ENCODE peak calls at places on chromosomes 13 and 19, in seven cellular contexts. X is RWPE2, Q is brain microvascular endothelial cell, B is right atrium auricular region, Z is bronchial epithelial cell, N is BE2C, D is H1. F is an unnamed sample. For H3K36me3, the result is how much of the 10 kb centered on the place peaks cover.

GRCh38 chr13:24747248-24748151 is 16.5 kb upstream of the RNF17 start:
- DNase-seq in X (no peak), Q (no peak), B (no peak), Z (no peak), N (no peak), D (peak), F (no peak)

GRCh38 chr13:63636231-63636993 is 2220.8 kb upstream of the PCDH20 start:
- DNase-seq in X (no peak), Q (no peak), B (no peak), Z (no peak), N (peak), D (no peak), F (no peak)

GRCh38 chr19:39164289-39164688 is 32.5 kb upstream of the NCCRP1 start:
- DNase-seq in X (no peak), Q (no peak), B (no peak), Z (no peak), N (no peak), D (no peak), F (no peak)

GRCh38 chr13:55654243-55654642 is 1486.5 kb upstream of the PRR20A start:
- DNase-seq in X (no peak), Q (no peak), B (no peak), Z (no peak), N (no peak), D (no peak), F (no peak)

GRCh38 chr19:661427-662196 is 1.4 kb downstream of the RNF126 start:
- DNase-seq in X (no peak), Q (no peak), B (no peak), Z (no peak), N (no peak), D (no peak), F (no peak)

GRCh38 chr13:21458816-21459701 is at the start of gene ZDHHC20:
- DNase-seq in X (peak), Q (peak), B (peak), Z (peak), N (peak), D (peak), F (no peak)

GRCh38 chr13:43307921-43308433 is 284.6 kb downstream of the DNAJC15 start:
- DNase-seq in X (peak), Q (peak), B (peak), Z (peak), N (peak), D (no peak), F (no peak)

GRCh38 chr13:48866204-48866603 is 109.5 kb upstream of the FNDC3A start:
- DNase-seq in X (no peak), Q (no peak), B (no peak), Z (no peak), N (peak), D (no peak), F (no peak)

GRCh38 chr13:74442751-74443150 is 308.5 kb upstream of the KLF12 start:
- DNase-seq in X (no peak), Q (no peak), B (no peak), Z (peak), N (no peak), D (no peak), F (no peak)

GRCh38 chr19:45640849-45641273 is 1.7 kb upstream of the EML2 start:
- DNase-seq in X (no peak), Q (no peak), B (no peak), Z (peak), N (no peak), D (peak), F (no peak)

GRCh38 chr13:101523732-101524131 is 71.3 kb downstream of the ITGBL1 start:
- DNase-seq in X (no peak), Q (peak), B (peak), Z (peak), N (no peak), D (no peak), F (no peak)

GRCh38 chr13:98486412-98486811 is 90.5 kb downstream of the STK24 start:
- DNase-seq in X (no peak), Q (no peak), B (no peak), Z (no peak), N (no peak), D (no peak), F (no peak)

GRCh38 chr13:51501592-51502205 is 48.9 kb upstream of the INTS6 start:
- DNase-seq in X (no peak), Q (no peak), B (no peak), Z (peak), N (no peak), D (no peak), F (no peak)

GRCh38 chr13:83681547-83681946 is 200.7 kb downstream of the SLITRK1 start:
- DNase-seq in X (no peak), Q (no peak), B (no peak), Z (no peak), N (no peak), D (no peak), F (no peak)

GRCh38 chr13:113064000-113064533 is 41.5 kb upstream of the F7 start:
- DNase-seq in X (no peak), Q (no peak), B (no peak), Z (no peak), N (no peak), D (no peak), F (no peak)

GRCh38 chr19:19399733-19400438 is 5.6 kb upstream of the GATAD2A start:
- DNase-seq in X (no peak), Q (peak), B (no peak), Z (no peak), N (no peak), D (no peak), F (no peak)

GRCh38 chr13:66077286-66077685 is 1152.8 kb downstream of the PCDH9 start:
- DNase-seq in X (no peak), Q (no peak), B (no peak), Z (peak), N (no peak), D (no peak), F (no peak)

GRCh38 chr13:111508902-111509509 is 188.6 kb downstream of the TEX29 start:
- DNase-seq in X (peak), Q (no peak), B (peak), Z (no peak), N (no peak), D (no peak), F (no peak)

GRCh38 chr13:26618726-26619125 is 61.2 kb downstream of the WASF3 start:
- DNase-seq in X (no peak), Q (no peak), B (no peak), Z (no peak), N (no peak), D (no peak), F (no peak)

GRCh38 chr13:46062190-46062589 is 9.6 kb upstream of the ZC3H13 start:
- DNase-seq in X (no peak), Q (peak), B (no peak), Z (peak), N (no peak), D (no peak), F (no peak)

GRCh38 chr13:22311734-22312404 is 641.0 kb downstream of the FGF9 start:
- DNase-seq in X (no peak), Q (no peak), B (peak), Z (no peak), N (no peak), D (no peak), F (no peak)

GRCh38 chr19:18562086-18562485 is 4.4 kb downstream of the KXD1 start:
- DNase-seq in X (no peak), Q (no peak), B (peak), Z (no peak), N (no peak), D (no peak), F (no peak)

GRCh38 chr19:53906211-53907192 is 2.6 kb upstream of the CACNG7 start:
- DNase-seq in X (peak), Q (no peak), B (no peak), Z (no peak), N (peak), D (peak), F (no peak)

GRCh38 chr19:40443930-40444180 is 280 bp downstream of the SERTAD3 start:
- DNase-seq in X (no peak), Q (no peak), B (no peak), Z (no peak), N (no peak), D (no peak), F (no peak)

GRCh38 chr13:72805663-72806341 is 23.9 kb downstream of the PIBF1 start:
- DNase-seq in X (no peak), Q (no peak), B (no peak), Z (no peak), N (no peak), D (no peak), F (no peak)

GRCh38 chr19:1651061-1651547 is 1.3 kb downstream of the TCF3 start:
- DNase-seq in X (no peak), Q (no peak), B (no peak), Z (no peak), N (peak), D (peak), F (no peak)

GRCh38 chr13:67726979-67727378 is 496.8 kb upstream of the PCDH9 start:
- DNase-seq in X (no peak), Q (no peak), B (no peak), Z (no peak), N (peak), D (no peak), F (no peak)

GRCh38 chr13:113627136-113627535 is 30.9 kb downstream of the ATP4B start:
- DNase-seq in X (peak), Q (no peak), B (no peak), Z (no peak), N (no peak), D (no peak), F (no peak)

GRCh38 chr13:99721606-99722384 is 220.5 kb downstream of the TM9SF2 start:
- DNase-seq in X (no peak), Q (peak), B (no peak), Z (no peak), N (no peak), D (peak), F (no peak)

GRCh38 chr13:39945226-39945625 is 289.8 kb downstream of the COG6 start:
- DNase-seq in X (no peak), Q (no peak), B (no peak), Z (peak), N (no peak), D (no peak), F (no peak)

GRCh38 chr19:18701250-18701608 is 17.7 kb downstream of the CRTC1 start:
- DNase-seq in X (no peak), Q (no peak), B (no peak), Z (no peak), N (no peak), D (no peak), F (no peak)

GRCh38 chr13:113061271-113061625 is 44.3 kb upstream of the F7 start:
- DNase-seq in X (no peak), Q (no peak), B (no peak), Z (no peak), N (no peak), D (no peak), F (no peak)

GRCh38 chr13:40479196-40479845 is 187.1 kb downstream of the FOXO1 start:
- DNase-seq in X (no peak), Q (no peak), B (no peak), Z (no peak), N (no peak), D (no peak), F (no peak)

GRCh38 chr13:91537376-91537775 is 139.0 kb downstream of the GPC5 start:
- DNase-seq in X (no peak), Q (no peak), B (no peak), Z (no peak), N (no peak), D (no peak), F (no peak)

GRCh38 chr19:34555447-34555846 is 73.9 kb downstream of the WTIP start:
- DNase-seq in X (no peak), Q (peak), B (no peak), Z (peak), N (no peak), D (no peak), F (no peak)

GRCh38 chr19:55257461-55258411 is 1.1 kb downstream of the PPP6R1 start:
- DNase-seq in X (no peak), Q (peak), B (no peak), Z (no peak), N (no peak), D (peak), F (no peak)

GRCh38 chr13:32881792-32882175 is 134.4 kb upstream of the KL start:
- DNase-seq in X (no peak), Q (no peak), B (no peak), Z (peak), N (no peak), D (no peak), F (no peak)

GRCh38 chr19:6719540-6719861 is 949 bp downstream of the C3 start:
- DNase-seq in X (no peak), Q (no peak), B (no peak), Z (no peak), N (no peak), D (no peak), F (no peak)

GRCh38 chr19:2722541-2723344 is 1.6 kb upstream of the DIRAS1 start:
- DNase-seq in X (no peak), Q (peak), B (peak), Z (peak), N (peak), D (no peak), F (no peak)

GRCh38 chr19:2719910-2720776 is 1.0 kb downstream of the DIRAS1 start:
- DNase-seq in X (no peak), Q (peak), B (no peak), Z (no peak), N (no peak), D (peak), F (no peak)

GRCh38 chr19:2721570-2722540 is 683 bp upstream of the DIRAS1 start:
- DNase-seq in X (no peak), Q (no peak), B (no peak), Z (no peak), N (no peak), D (no peak), F (no peak)

GRCh38 chr19:2719232-2719735 is 1.9 kb downstream of the DIRAS1 start:
- DNase-seq in X (no peak), Q (no peak), B (no peak), Z (no peak), N (no peak), D (no peak), F (no peak)

DNA sequence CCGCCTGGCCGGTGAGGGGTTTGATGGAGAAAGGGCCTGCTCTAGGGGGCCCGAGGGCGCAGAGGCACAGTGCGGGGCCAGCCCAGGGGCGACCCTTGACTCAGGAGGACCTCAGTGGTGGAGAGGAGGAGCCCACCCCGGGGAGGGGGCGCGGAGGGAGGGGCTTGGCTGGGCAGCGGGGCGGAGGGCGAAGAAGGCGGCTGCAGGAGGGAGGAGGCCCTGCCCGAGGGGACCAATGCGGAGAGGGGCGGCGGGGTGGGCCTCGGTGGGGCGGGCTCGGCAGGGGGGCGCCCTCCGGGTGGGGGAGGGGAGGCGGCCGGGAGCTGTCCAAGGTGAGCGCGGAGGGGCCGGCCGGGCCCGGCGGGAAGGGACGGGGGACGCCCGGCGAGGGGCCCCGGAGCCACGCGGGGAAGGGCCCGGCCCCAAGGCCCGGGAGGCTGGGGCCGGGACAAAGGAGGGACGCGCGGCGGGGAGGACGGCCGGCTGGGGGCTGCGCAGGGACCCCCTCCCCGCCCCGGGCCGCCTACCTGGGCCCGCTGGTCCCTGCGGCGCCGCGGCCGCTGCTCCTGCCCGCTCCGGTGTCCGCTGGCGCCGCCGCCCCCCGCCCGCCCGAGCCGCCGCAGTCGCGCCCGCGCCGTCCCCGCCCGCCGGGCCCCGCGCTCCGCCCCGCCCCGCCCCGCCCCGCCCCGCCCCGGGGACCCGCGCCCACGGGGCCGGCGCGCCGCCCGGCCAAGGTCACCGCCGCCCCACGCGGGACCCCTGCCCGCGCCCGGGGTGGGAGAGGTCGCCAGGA is at the start of gene DIRAS1:
- DNase-seq in X (no peak), Q (no peak), B (no peak), Z (no peak), N (peak), D (peak), F (no peak)
- H3K4me3 ChIP-seq in X (peak), Q (peak), B (peak), Z (no peak), N (peak), D (peak), F (peak)

GRCh38 chr19:48194041-48194871 is 23.8 kb downstream of the ZSWIM9 start:
- DNase-seq in X (no peak), Q (no peak), B (no peak), Z (no peak), N (peak), D (peak), F (no peak)
- H3K36me3 ChIP-seq in X (under half), Q (under half), B (under half), Z (under half), N (under half), D (under half), F (under half)

GRCh38 chr19:10460714-10461046 is 40.3 kb downstream of the PDE4A start:
- DNase-seq in X (no peak), Q (no peak), B (no peak), Z (no peak), N (no peak), D (no peak), F (no peak)
- H3K4me3 ChIP-seq in X (no peak), Q (no peak), B (peak), Z (no peak), N (no peak), D (no peak), F (no peak)

GRCh38 chr13:19670147-19670546 is 36.7 kb downstream of the MPHOSPH8 start:
- DNase-seq in X (no peak), Q (no peak), B (no peak), Z (no peak), N (no peak), D (no peak), F (no peak)
- H3K36me3 ChIP-seq in X (half or more), Q (half or more), B (half or more), Z (under half), N (half or more), D (under half), F (under half)